ENCODE peak calls at places on chromosomes 16 and 17, in five cellular contexts. C, X, F, D and A are unnamed samples.

GRCh38 chr17:64507418-64507766 is 615 bp downstream of the CEP95 start:
- DNase-seq in C (peak), X (peak), F (peak), D (peak), A (no peak)

GRCh38 chr17:49312722-49313121 is 49.3 kb downstream of the ZNF652 start:
- DNase-seq in C (no peak), X (no peak), F (no peak), D (no peak), A (no peak)

GRCh38 chr16:50613281-50613991 is 65.2 kb downstream of the NKD1 start:
- DNase-seq in C (no peak), X (peak), F (no peak), D (peak), A (no peak)

GRCh38 chr17:65750678-65751077 is 189.2 kb upstream of the AXIN2 start:
- DNase-seq in C (peak), X (peak), F (peak), D (peak), A (no peak)

GRCh38 chr16:28863929-28864886 is 565 bp downstream of the SH2B1 start:
- DNase-seq in C (peak), X (peak), F (no peak), D (peak), A (no peak)

GRCh38 chr16:80372341-80372740 is 168.5 kb upstream of the DYNLRB2 start:
- DNase-seq in C (no peak), X (no peak), F (no peak), D (no peak), A (no peak)

GRCh38 chr17:77319211-77320031 is 178.7 kb downstream of the SEC14L1 start:
- DNase-seq in C (peak), X (peak), F (no peak), D (peak), A (no peak)

GRCh38 chr17:28538296-28538895 is 14.0 kb downstream of the UNC119 start:
- DNase-seq in C (no peak), X (no peak), F (no peak), D (no peak), A (no peak)

GRCh38 chr17:29710891-29711418 is 88.2 kb upstream of the CORO6 start:
- DNase-seq in C (peak), X (peak), F (no peak), D (peak), A (no peak)

GRCh38 chr17:31389673-31390381 is 1.6 kb upstream of the RAB11FIP4 start:
- DNase-seq in C (no peak), X (no peak), F (no peak), D (no peak), A (peak)

GRCh38 chr16:51393381-51394005 is 242.4 kb upstream of the SALL1 start:
- DNase-seq in C (peak), X (peak), F (no peak), D (no peak), A (no peak)

GRCh38 chr17:76887809-76888208 is 19.6 kb downstream of the MGAT5B start:
- DNase-seq in C (no peak), X (no peak), F (no peak), D (no peak), A (no peak)

GRCh38 chr16:19741354-19741753 is 23.3 kb downstream of the IQCK start:
- DNase-seq in C (no peak), X (no peak), F (no peak), D (no peak), A (no peak)

GRCh38 chr17:17913695-17914332 is 58.4 kb downstream of the TOM1L2 start:
- DNase-seq in C (peak), X (peak), F (no peak), D (peak), A (no peak)

GRCh38 chr16:68215302-68215701 is 20.6 kb downstream of the ESRP2 start:
- DNase-seq in C (no peak), X (no peak), F (no peak), D (no peak), A (no peak)

GRCh38 chr17:61309362-61309761 is 90.3 kb upstream of the TBX2 start:
- DNase-seq in C (no peak), X (no peak), F (no peak), D (no peak), A (no peak)

GRCh38 chr16:55526448-55526847 is 17.6 kb downstream of the LPCAT2 start:
- DNase-seq in C (no peak), X (peak), F (no peak), D (no peak), A (no peak)

GRCh38 chr17:69760562-69760961 is 314.5 kb upstream of the KCNJ16 start:
- DNase-seq in C (no peak), X (no peak), F (no peak), D (no peak), A (no peak)

GRCh38 chr17:6524520-6524919 is 31.8 kb downstream of the PITPNM3 start:
- DNase-seq in C (peak), X (no peak), F (no peak), D (no peak), A (no peak)

GRCh38 chr17:6496116-6496481 is 51.8 kb downstream of the PIMREG start:
- DNase-seq in C (no peak), X (no peak), F (no peak), D (no peak), A (peak)

GRCh38 chr16:25093208-25094061 is 18.1 kb upstream of the LCMT1 start:
- DNase-seq in C (no peak), X (no peak), F (no peak), D (no peak), A (no peak)

GRCh38 chr16:4465977-4466779 is 8.2 kb downstream of the NMRAL1 start:
- DNase-seq in C (no peak), X (no peak), F (no peak), D (no peak), A (no peak)

GRCh38 chr17:41666336-41666680 is 22.4 kb upstream of the EIF1 start:
- DNase-seq in C (peak), X (peak), F (no peak), D (peak), A (no peak)

GRCh38 chr17:28552201-28552999 is at the start of gene UNC119:
- DNase-seq in C (peak), X (peak), F (no peak), D (peak), A (peak)

GRCh38 chr17:32546031-32546444 is 59.2 kb downstream of the CDK5R1 start:
- DNase-seq in C (no peak), X (peak), F (no peak), D (peak), A (no peak)

GRCh38 chr17:7238418-7239090 is 703 bp downstream of the PHF23 start:
- DNase-seq in C (no peak), X (no peak), F (no peak), D (peak), A (no peak)